ENCODE peak calls at places on chromosomes 6 and 20, in six cellular contexts. C is CD4-positive, alpha-beta T cell; R is neuronal stem cell; N is heart left ventricle; K is caudate nucleus; W is astrocyte. T is an unnamed sample.

GRCh38 chr6:164453835-164454234 is 855.6 kb downstream of the C6orf118 start:
- DNase-seq in K (no peak), R (no peak), C (no peak), W (no peak), N (no peak), T (no peak)

GRCh38 chr20:24475356-24475755 is 5.9 kb downstream of the SYNDIG1 start:
- DNase-seq in R (no peak), W (no peak), N (no peak), C (no peak), K (no peak), T (no peak)

GRCh38 chr20:43397147-43397546 is 60.5 kb upstream of the SRSF6 start:
- DNase-seq in W (no peak), R (no peak), N (no peak), K (no peak), C (no peak), T (no peak)

GRCh38 chr6:46876126-46876525 is 45.6 kb downstream of the ADGRF5 start:
- DNase-seq in K (peak; percentile 28), R (no peak), N (peak; percentile 34), C (no peak), W (peak; percentile 99), T (peak; percentile 5)

GRCh38 chr6:166998256-166999144 is 697 bp upstream of the CEP43 start:
- DNase-seq in R (peak; percentile 21), N (peak; percentile 37), W (no peak), C (no peak), K (no peak), T (no peak)

GRCh38 chr6:106334646-106335448 is 9.3 kb upstream of the ATG5 start:
- DNase-seq in R (peak; percentile 27), K (no peak), N (peak; percentile 29), W (peak; percentile 12), C (peak; percentile 38), T (peak; percentile 58)

GRCh38 chr6:3764516-3765333 is 13.2 kb upstream of the PXDC1 start:
- DNase-seq in C (no peak), R (no peak), W (no peak), N (no peak), K (no peak), T (no peak)

GRCh38 chr20:18436847-18437246 is 30.0 kb downstream of the DZANK1 start:
- DNase-seq in R (no peak), W (no peak), K (no peak), C (no peak), N (no peak), T (peak; percentile 9)

GRCh38 chr20:63004607-63005211 is 2.1 kb downstream of the BHLHE23 start:
- DNase-seq in W (no peak), C (no peak), R (no peak), K (no peak), N (no peak), T (no peak)

GRCh38 chr20:63003546-63003945 is 3.2 kb downstream of the BHLHE23 start:
- DNase-seq in K (no peak), W (no peak), R (no peak), N (no peak), C (no peak), T (no peak)

GRCh38 chr20:63005862-63006564 is 751 bp downstream of the BHLHE23 start:
- DNase-seq in K (no peak), W (peak; percentile 9), N (no peak), R (no peak), C (no peak), T (peak; percentile 22)

GRCh38 chr20:63006611-63007471 is at the start of gene BHLHE23:
- DNase-seq in C (no peak), W (no peak), R (peak; percentile 69), N (no peak), K (no peak), T (no peak)

DNA sequence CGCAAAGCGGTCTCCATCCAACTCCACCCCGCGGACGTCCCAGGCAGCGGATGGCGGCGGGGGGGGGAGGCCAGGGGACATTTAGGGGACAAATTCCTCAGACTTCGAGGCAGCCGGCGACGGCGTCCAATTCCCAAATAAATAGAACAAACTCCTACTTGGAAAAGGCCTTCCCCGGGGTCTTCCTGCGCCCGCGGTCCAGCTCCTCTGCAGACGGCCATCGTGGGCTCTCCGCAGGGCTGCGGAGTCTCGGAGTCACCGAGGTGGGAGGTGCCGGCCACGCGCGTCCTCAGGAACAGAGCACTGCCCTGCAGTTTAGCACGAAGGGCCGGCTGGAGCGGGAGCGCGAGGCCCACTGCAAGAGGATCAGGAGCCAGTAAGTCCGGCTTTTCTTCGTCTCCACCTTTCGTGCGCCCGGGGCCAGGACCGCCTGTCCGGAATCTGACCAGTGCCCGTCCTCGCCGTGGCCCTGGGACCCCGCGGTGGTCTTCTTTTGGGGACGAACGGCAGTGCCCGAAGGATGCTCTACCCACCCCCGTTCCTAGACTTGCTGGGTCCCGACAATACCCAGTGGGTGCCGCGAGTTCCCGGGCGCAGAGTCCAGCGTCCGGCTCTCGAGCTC is 1.4 kb downstream of the BHLHE23 start:
- DNase-seq in W (no peak), N (no peak), R (no peak), K (no peak), C (no peak), T (no peak)
- H3K27ac ChIP-seq in W (no peak overlapping the region), N (no peak overlapping the region), R (no peak overlapping the region), K (no peak overlapping the region), C (no peak overlapping the region), T (no peak overlapping the region)

GRCh38 chr6:30075094-30075986 is at the start of gene RNF39:
- DNase-seq in K (no peak), W (no peak), C (no peak), N (no peak), R (no peak), T (no peak)

GRCh38 chr6:30074331-30075093 is 1.1 kb downstream of the RNF39 start:
- DNase-seq in N (no peak), K (no peak), R (no peak), C (no peak), W (no peak), T (no peak)

GRCh38 chr6:30077218-30077617 is 1.6 kb upstream of the RNF39 start:
- DNase-seq in K (no peak), W (no peak), N (no peak), C (no peak), R (no peak), T (no peak)

GRCh38 chr6:30075987-30076311 is 380 bp upstream of the RNF39 start:
- DNase-seq in C (no peak), K (no peak), N (peak; percentile 23), R (no peak), W (no peak), T (no peak)

DNA sequence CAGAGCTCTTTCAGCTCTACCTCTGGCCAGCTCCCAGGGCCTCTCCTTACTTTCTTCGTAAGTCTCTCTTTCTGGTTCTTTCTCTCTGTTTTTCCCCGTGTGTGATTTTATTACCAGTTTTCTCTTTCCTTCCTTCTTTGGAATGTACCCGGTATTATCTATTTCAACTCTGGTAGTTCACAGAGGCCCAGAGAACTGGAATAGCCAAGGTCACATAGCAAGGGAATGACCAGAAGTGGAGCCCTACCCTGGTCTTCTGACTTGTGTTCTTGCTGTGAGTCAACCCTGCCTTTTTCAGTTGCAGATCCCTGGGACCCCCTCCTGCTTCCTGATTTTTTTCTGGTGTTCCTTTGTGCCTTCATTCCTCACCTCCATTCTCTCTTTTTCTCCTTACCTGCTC is 764 bp upstream of the RNF39 start:
- DNase-seq in K (no peak), N (no peak), R (no peak), C (no peak), W (no peak), T (no peak)
- H3K27ac ChIP-seq in K (no peak overlapping the region), N (no peak overlapping the region), R (no peak overlapping the region), C (no peak overlapping the region), W (no peak overlapping the region), T (no peak overlapping the region)

GRCh38 chr20:36017034-36017951 is 48.9 kb downstream of the CNBD2 start:
- DNase-seq in N (no peak), W (peak; percentile 63), K (no peak), C (no peak), R (no peak), T (no peak)

GRCh38 chr20:36015806-36016401 is 47.5 kb downstream of the CNBD2 start:
- DNase-seq in W (no peak), C (no peak), R (no peak), K (no peak), N (no peak), T (no peak)

GRCh38 chr20:36018208-36018988 is 50.0 kb downstream of the CNBD2 start:
- DNase-seq in N (no peak), R (no peak), C (no peak), W (no peak), K (no peak), T (no peak)
- H3K27ac ChIP-seq in N (no peak overlapping the region), R (no peak overlapping the region), C (no peak overlapping the region), W (no peak overlapping the region), K (no peak overlapping the region), T (peak overlapping the region; percentile 73)

GRCh38 chr6:135853227-135853626 is 1.7 kb downstream of the PDE7B start:
- DNase-seq in W (no peak), R (no peak), N (no peak), C (no peak), K (no peak), T (no peak)
- H3K27ac ChIP-seq in W (no peak overlapping the region), R (no peak overlapping the region), N (peak overlapping the region; percentile 62), C (no peak overlapping the region), K (peak overlapping the region; percentile 77), T (no peak overlapping the region)

DNA sequence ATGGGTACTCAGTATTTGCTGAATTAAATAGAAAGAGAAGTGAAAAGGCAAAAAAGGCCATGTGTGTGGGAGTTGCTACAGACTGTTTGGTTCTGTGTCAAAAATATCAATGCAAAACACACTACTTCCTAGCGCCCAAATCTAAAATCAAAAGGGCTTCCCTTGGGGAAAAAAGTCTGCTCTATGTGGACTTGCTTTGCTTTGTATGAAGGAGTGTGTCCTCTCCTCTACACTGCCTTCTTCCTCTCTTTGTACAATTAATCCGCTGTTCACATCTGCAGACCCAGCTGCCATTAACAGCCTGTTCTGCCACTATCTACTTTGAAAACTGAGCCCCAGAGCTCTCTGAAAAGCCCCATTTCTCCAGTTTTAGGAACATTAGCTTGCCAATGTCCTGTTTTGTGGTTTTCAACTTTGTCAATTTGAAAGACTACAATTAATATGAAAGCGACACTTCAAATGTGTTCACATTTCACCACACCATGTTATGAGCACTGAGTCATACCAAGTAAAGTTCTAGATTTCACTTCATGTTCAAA is 102.9 kb downstream of the KIF13A start:
- DNase-seq in R (no peak), K (no peak), N (no peak), W (peak; percentile 47), C (no peak), T (no peak)
- H3K27ac ChIP-seq in R (no peak overlapping the region), K (peak overlapping the region; percentile 4), N (no peak overlapping the region), W (peak overlapping the region; percentile 0), C (no peak overlapping the region), T (no peak overlapping the region)

DNA sequence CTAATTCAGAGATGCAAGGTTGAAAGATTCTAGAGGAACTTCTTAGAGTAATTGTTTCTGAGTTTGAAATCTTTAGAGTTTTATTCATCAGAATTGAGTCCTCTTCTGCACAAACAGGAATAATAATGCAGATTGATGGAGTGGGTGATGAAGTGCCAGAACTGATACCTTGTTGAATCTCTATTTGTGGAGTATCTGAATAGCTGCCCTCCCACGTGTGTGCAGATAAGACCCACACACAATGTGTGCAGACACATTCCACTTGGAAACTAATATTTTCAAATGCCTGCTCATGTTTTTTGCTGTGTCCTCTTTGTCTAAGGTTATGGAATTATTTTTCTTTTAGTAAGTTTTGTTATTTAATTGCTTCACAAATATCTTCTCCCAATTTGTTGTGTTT is 1167.8 kb upstream of the MAP3K7 start:
- DNase-seq in K (no peak), W (no peak), C (no peak), R (no peak), N (no peak), T (no peak)
- H3K27ac ChIP-seq in K (no peak overlapping the region), W (no peak overlapping the region), C (no peak overlapping the region), R (no peak overlapping the region), N (no peak overlapping the region), T (no peak overlapping the region)